ENCODE peak calls at places on chromosomes 3 and 15, in four cellular contexts. Q is GM13977, H is fibroblast of mammary gland, F is heart right ventricle. V is an unnamed sample.

GRCh38 chr3:5022187-5022965 is 43.1 kb downstream of the BHLHE40 start:
- DNase-seq in Q (peak; percentile 87), H (peak; percentile 55), F (no peak), V (peak; percentile 78)

GRCh38 chr3:13579089-13579488 is 30.2 kb downstream of the FBLN2 start:
- DNase-seq in Q (no peak), F (no peak), H (peak; percentile 91), V (no peak)

GRCh38 chr15:62601779-62602540 is 436.9 kb upstream of the C2CD4B start:
- DNase-seq in F (no peak), H (peak; percentile 49), Q (no peak), V (no peak)

GRCh38 chr15:67190813-67191212 is 63.6 kb downstream of the AAGAB start:
- DNase-seq in Q (peak; percentile 3), F (no peak), H (no peak), V (peak; percentile 3)

GRCh38 chr3:40718209-40718608 is 193.4 kb downstream of the ZNF621 start:
- DNase-seq in F (no peak), H (no peak), Q (no peak), V (no peak)

GRCh38 chr15:79373068-79373467 is 59.1 kb upstream of the MINAR1 start:
- DNase-seq in H (no peak), Q (no peak), F (no peak), V (no peak)

GRCh38 chr3:55090310-55090709 is 162.5 kb upstream of the LRTM1 start:
- DNase-seq in Q (no peak), F (no peak), H (no peak), V (no peak)

GRCh38 chr15:40421246-40422157 is 15.9 kb downstream of the IVD start:
- DNase-seq in F (peak; percentile 84), Q (peak; percentile 87), H (peak; percentile 60), V (peak; percentile 91)

GRCh38 chr3:142724682-142725351 is 983 bp downstream of the TRPC1 start:
- DNase-seq in F (peak; percentile 34), H (peak; percentile 43), Q (no peak), V (peak; percentile 39)

GRCh38 chr15:25053000-25053815 is 98.4 kb downstream of the SNRPN start:
- DNase-seq in Q (no peak), F (no peak), H (no peak), V (no peak)

GRCh38 chr3:47430606-47431005 is 45.1 kb downstream of the SCAP start:
- DNase-seq in Q (no peak), F (no peak), H (no peak), V (no peak)

GRCh38 chr15:62569460-62570404 is 404.6 kb upstream of the C2CD4B start:
- DNase-seq in Q (no peak), H (peak; percentile 56), F (peak; percentile 82), V (no peak)

GRCh38 chr3:169886671-169887070 is 16.9 kb upstream of the LRRC31 start:
- DNase-seq in F (peak; percentile 72), Q (no peak), H (peak; percentile 56), V (no peak)

GRCh38 chr3:143952569-143953069 is 19.0 kb upstream of the DIPK2A start:
- DNase-seq in F (no peak), H (no peak), Q (no peak), V (no peak)
- TF ChIP-seq CTCF in F (no peak), H (no peak), Q (no peak), V (no peak)

DNA sequence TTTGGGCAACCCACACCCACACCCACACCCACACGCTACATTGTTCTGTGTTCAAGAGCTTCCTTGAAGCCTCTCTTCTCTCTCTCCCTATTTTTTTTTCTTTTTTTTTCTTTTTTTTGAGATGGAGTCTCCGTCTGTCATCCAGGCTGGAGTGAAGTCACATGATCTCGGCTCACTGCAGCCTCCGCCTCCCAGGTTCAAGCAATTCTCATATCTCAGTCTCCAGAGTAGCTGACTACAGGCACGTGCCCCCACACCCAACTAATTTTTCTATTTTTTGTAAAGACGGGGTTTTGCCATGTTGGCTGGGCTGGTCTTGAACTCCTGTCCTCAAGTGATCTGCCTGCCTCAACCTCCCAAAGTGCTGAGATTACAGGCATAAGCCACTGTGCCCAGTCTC is 271.1 kb downstream of the SHQ1 start:
- DNase-seq in H (no peak), Q (no peak), F (no peak), V (no peak)
- TF ChIP-seq CTCF in H (no peak), Q (no peak), F (no peak), V (no peak)

GRCh38 chr15:65044724-65045481 is at the start of gene SLC51B:
- DNase-seq in Q (no peak), F (peak; percentile 54), H (no peak), V (no peak)
- TF ChIP-seq CTCF in Q (no peak), F (no peak), H (no peak), V (no peak)

GRCh38 chr3:9928158-9928557 is 5.5 kb upstream of the CRELD1 start:
- DNase-seq in H (no peak), F (no peak), Q (no peak), V (no peak)

GRCh38 chr3:9932535-9932842 is 1.1 kb upstream of the CRELD1 start:
- DNase-seq in H (no peak), F (no peak), Q (no peak), V (no peak)

GRCh38 chr3:9932843-9933560 is 632 bp upstream of the CRELD1 start:
- DNase-seq in H (peak; percentile 75), Q (peak; percentile 88), F (peak; percentile 85), V (peak; percentile 88)

GRCh38 chr3:9933561-9934234 is at the start of gene CRELD1:
- DNase-seq in F (peak; percentile 96), H (peak; percentile 84), Q (peak; percentile 95), V (peak; percentile 95)

DNA sequence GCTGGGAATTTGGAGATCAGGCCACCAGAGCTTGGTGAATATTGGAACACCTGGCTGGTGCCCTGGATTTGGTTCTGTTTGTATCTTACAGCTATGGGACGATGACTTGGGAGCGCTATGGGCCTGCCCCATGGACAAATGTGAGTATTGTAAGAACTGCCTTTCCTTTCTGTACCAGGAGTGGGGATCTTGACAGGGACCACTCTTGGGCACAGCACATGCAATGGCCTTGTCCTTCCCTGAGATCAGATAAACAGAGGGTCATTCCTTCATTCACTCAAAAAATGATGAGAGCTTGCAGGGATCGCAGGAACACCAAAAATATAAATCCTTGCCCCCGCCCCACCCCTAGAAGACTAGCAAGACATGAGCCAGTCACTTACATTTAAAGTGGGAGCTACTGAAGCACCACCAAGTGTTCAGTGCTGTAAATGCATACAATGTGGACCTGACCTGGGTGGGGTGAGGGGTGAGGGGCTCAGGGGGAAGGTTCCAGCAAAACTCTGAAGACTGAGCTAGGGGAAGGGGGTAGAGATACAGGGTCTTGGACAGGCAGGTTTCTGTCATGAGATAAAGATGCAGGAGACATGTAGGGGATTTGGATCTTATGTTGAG is 2.7 kb upstream of the CRELD1 start:
- DNase-seq in H (no peak), Q (no peak), F (no peak), V (no peak)
- TF ChIP-seq CTCF in H (peak; percentile 16), Q (peak; percentile 47), F (no peak), V (peak; percentile 41)

GRCh38 chr3:178949896-178950295 is 121.7 kb downstream of the ZMAT3 start:
- DNase-seq in Q (no peak), H (no peak), F (no peak), V (no peak)

GRCh38 chr3:178948546-178948945 is 123.1 kb downstream of the ZMAT3 start:
- DNase-seq in Q (no peak), H (no peak), F (no peak), V (no peak)

GRCh38 chr3:178950676-178951075 is 120.9 kb downstream of the ZMAT3 start:
- DNase-seq in F (no peak), Q (no peak), H (no peak), V (no peak)

DNA sequence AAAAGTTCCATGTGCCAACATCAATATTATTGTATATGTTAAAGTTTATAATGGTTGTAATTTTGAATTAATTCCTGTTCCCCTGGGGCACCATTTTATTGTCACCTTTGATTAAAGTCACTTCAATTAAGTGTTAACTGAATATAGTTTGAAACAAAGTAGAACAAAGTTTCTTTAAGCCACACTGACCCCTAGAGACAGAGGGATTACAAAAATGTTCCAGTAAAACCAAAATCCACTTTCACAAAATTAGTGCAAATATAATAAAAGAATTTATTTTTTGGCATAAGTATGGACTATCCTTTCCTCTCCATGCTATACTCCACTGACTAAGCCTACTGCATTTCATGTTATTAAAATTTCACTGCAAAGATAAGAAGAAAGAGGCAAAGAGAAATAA is 123.9 kb downstream of the ZMAT3 start:
- DNase-seq in F (no peak), H (no peak), Q (no peak), V (no peak)
- TF ChIP-seq CTCF in F (no peak), H (no peak), Q (peak; percentile 16), V (no peak)

GRCh38 chr15:61216519-61216918 is 12.6 kb downstream of the RORA start:
- DNase-seq in F (no peak), H (no peak), Q (no peak), V (no peak)
- TF ChIP-seq CTCF in F (no peak), H (no peak), Q (no peak), V (no peak)

DNA sequence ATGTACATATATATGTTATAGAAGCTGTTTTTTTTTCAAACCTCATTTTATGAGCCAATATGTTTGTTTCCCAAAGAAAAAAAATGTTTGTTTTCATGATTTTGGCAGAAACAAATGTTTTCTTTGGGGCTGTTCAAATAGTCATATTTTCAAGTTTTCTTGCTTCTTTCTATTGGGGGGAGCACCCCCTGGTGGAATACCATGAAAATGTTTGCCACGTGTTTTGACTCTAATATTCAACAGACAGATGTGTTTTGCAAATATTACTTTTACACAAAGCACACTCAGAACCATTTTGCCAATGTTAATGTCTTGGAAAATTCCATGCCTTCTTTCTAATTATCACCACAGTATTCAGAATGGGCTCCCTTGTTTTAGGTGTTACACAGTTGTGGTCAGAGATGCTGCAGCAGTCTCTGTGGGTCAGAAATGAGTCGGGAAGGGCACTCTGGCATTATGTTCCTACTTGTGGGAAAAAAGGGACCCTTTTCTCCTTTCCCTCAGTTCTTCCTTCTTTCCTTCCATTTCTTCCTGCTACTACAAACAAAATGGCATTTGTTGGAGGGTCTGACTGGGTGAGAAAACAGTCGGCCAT is 817.0 kb downstream of the TUSC7 start:
- DNase-seq in Q (peak; percentile 7), H (peak; percentile 52), F (no peak), V (peak; percentile 5)
- TF ChIP-seq CTCF in Q (peak; percentile 60), H (peak; percentile 69), F (no peak), V (peak; percentile 51)